ENCODE peak calls at places on chromosome 1, in five cellular contexts. Q, P, T, G and R are unnamed samples.

GRCh38 chr1:236149003-236149595 is 6.8 kb downstream of the GPR137B start:
- DNase-seq in Q (no peak), P (no peak), T (no peak), G (no peak), R (no peak)

GRCh38 chr1:233331676-233332519 is 4.4 kb downstream of the MAP3K21 start:
- DNase-seq in Q (no peak), P (no peak), T (no peak), G (no peak), R (no peak)

GRCh38 chr1:114466334-114467014 is 44.5 kb downstream of the TRIM33 start:
- DNase-seq in Q (no peak), P (no peak), T (no peak), G (no peak), R (no peak)

GRCh38 chr1:170730443-170730842 is 66.5 kb downstream of the PRRX1 start:
- DNase-seq in Q (no peak), P (no peak), T (no peak), G (no peak), R (no peak)

GRCh38 chr1:196890668-196891067 is 2.8 kb downstream of the CFHR4 start:
- DNase-seq in Q (no peak), P (no peak), T (no peak), G (no peak), R (no peak)

GRCh38 chr1:3321559-3322439 is 132.7 kb upstream of the ARHGEF16 start:
- DNase-seq in Q (no peak), P (no peak), T (no peak), G (no peak), R (no peak)

GRCh38 chr1:111960971-111961370 is 28.5 kb downstream of the KCND3 start:
- DNase-seq in Q (no peak), P (no peak), T (no peak), G (no peak), R (no peak)

GRCh38 chr1:199490804-199491527 is 536.5 kb upstream of the NR5A2 start:
- DNase-seq in Q (no peak), P (peak; percentile 4), T (no peak), G (no peak), R (no peak)

GRCh38 chr1:32886012-32886827 is at the start of gene HPCA:
- DNase-seq in Q (peak; percentile 84), P (no peak), T (no peak), G (peak; percentile 84), R (no peak)

GRCh38 chr1:168709407-168709891 is 19.6 kb downstream of the DPT start:
- DNase-seq in Q (no peak), P (no peak), T (no peak), G (no peak), R (no peak)

GRCh38 chr1:201656670-201657032 is 117.7 kb downstream of the NAV1 start:
- DNase-seq in Q (no peak), P (no peak), T (no peak), G (no peak), R (no peak)

DNA sequence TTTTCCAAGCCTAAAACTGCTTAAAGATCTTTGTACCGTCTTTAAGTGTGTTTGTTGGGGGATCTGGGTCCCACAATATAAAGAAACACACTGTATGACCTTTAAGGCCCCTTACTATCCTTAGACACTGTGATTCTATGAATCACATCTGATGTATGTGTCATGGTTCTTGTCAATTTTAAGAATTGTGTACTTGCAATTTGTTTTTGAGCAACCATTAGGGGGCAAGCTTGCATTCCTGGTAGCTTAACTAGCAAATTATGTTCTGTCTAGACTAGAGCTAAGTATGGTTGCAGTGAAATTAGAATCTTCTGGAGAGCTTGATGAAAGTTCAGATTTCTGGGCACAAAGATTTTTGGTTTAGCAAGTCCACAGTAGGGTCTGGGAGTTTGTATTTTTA is 219.5 kb downstream of the TPR start:
- DNase-seq in Q (no peak), P (peak; percentile 53), T (no peak), G (no peak), R (no peak)
- TF ChIP-seq CTCF in Q (peak; percentile 54), P (peak; percentile 77), T (no peak), G (peak; percentile 66), R (no peak)

DNA sequence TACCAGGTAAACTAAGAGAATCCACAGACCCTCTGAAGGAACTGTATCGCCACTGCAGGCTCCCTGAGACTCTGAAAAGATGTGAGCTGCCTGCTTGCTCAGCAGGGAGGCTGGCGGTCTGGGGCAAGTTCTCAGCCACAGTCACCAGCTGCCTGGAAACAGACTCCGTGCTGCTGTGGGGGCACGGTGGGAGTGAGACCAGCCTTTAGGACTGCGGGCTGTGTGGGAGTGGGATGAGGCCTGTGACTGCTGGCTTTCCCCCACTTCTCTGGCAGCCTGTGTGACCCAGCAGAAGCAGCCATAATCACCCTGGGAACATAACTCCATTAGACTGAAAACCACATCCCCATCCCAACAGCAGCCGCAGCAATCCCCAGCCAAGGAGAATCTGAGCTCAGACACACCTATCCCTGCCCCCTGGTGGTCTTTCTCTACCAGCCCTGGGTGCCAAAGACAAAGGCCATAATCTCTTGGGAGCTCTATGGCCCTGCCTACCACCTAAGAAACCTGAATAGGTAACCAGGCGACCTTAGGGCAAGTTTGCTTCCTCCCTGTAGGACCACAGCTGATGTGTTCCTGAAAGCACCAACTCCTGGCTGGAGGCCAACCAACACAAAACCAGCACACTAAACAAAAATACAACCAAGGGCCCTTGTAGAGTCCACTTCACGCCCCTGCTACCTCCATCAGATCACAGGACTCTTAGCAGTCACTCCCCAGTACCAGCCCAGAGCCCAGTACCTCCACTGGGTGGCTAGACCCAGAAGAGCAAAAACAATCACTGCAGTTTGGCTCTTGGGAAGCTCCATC is 151.5 kb downstream of the SMYD3 start:
- DNase-seq in Q (no peak), P (no peak), T (no peak), G (no peak), R (no peak)
- TF ChIP-seq CTCF in Q (peak; percentile 12), P (peak; percentile 5), T (no peak), G (no peak), R (no peak)

GRCh38 chr1:10692401-10693021 is 103.9 kb downstream of the CASZ1 start:
- DNase-seq in Q (peak; percentile 49), P (peak; percentile 19), T (peak; percentile 58), G (no peak), R (peak; percentile 59)
- TF ChIP-seq CTCF in Q (peak; percentile 68), P (peak; percentile 53), T (peak; percentile 69), G (peak; percentile 60), R (no peak)

GRCh38 chr1:27301052-27301422 is 20.9 kb upstream of the TMEM222 start:
- DNase-seq in Q (no peak), P (no peak), T (no peak), G (no peak), R (no peak)
- TF ChIP-seq CTCF in Q (no peak), P (no peak), T (no peak), G (no peak), R (no peak)

GRCh38 chr1:118185083-118185899 is at the start of gene SPAG17:
- DNase-seq in Q (peak; percentile 75), P (no peak), T (no peak), G (peak; percentile 86), R (no peak)
- TF ChIP-seq CTCF in Q (peak; percentile 49), P (no peak), T (no peak), G (peak; percentile 62), R (no peak)

GRCh38 chr1:53591924-53592323 is 132.7 kb downstream of the DMRTB1 start:
- DNase-seq in Q (no peak), P (no peak), T (no peak), G (no peak), R (no peak)

GRCh38 chr1:53592985-53593757 is 134.0 kb downstream of the DMRTB1 start:
- DNase-seq in Q (no peak), P (no peak), T (no peak), G (no peak), R (no peak)

GRCh38 chr1:53594391-53595180 is 135.4 kb downstream of the DMRTB1 start:
- DNase-seq in Q (no peak), P (no peak), T (no peak), G (no peak), R (no peak)

GRCh38 chr1:53592521-53592982 is 133.4 kb downstream of the DMRTB1 start:
- DNase-seq in Q (peak; percentile 44), P (no peak), T (no peak), G (no peak), R (no peak)

GRCh38 chr1:53593758-53594380 is 134.7 kb downstream of the DMRTB1 start:
- DNase-seq in Q (peak; percentile 49), P (no peak), T (no peak), G (no peak), R (no peak)
- TF ChIP-seq CTCF in Q (peak; percentile 64), P (peak; percentile 27), T (peak; percentile 50), G (peak; percentile 72), R (no peak)

DNA sequence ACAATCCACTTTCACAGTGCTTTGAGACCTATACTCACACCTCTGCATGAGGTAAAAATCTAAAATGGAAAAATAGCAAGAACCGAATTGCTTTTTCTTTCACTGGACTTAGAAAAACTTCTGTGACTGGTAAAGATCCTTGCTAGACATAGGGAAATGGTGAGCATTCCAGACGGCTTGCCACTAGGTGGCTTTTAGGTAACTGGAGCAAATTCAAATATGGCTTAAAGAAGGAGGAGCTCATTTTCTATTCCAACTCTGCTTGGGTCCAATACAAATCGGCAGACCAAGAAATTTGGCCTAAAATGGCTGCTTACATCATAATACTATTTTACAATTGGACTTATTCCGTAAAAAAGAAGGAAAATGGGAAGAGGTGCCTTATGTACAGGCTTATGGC is 977.9 kb downstream of the ADGRL2 start:
- DNase-seq in Q (no peak), P (no peak), T (no peak), G (no peak), R (no peak)
- TF ChIP-seq CTCF in Q (peak; percentile 36), P (peak; percentile 41), T (no peak), G (peak; percentile 63), R (no peak)